ENCODE peak calls at places on chromosomes 16 and 17, in six cellular contexts. One of them, this sample, is unnamed.

GRCh38 chr17:44599298-44600175 is 42.3 kb downstream of the FZD2 start:
- DNase-seq in EL: peak; percentile 97
- DNase-seq in SHP77: no peak
- DNase-seq in left lung: no peak
- DNase-seq in NCI-H1436: peak; percentile 18
- DNase-seq in mesendoderm: peak; percentile 83
- DNase-seq in this sample: peak; percentile 44

GRCh38 chr16:67678354-67679023 is 11.9 kb downstream of the C16orf86 start:
- DNase-seq in EL: no peak
- DNase-seq in NCI-H1436: no peak
- DNase-seq in left lung: no peak
- DNase-seq in mesendoderm: no peak
- DNase-seq in SHP77: no peak
- DNase-seq in this sample: no peak

GRCh38 chr17:33962857-33963655 is 292.0 kb upstream of the CCL2 start:
- DNase-seq in NCI-H1436: no peak
- DNase-seq in mesendoderm: no peak
- DNase-seq in EL: no peak
- DNase-seq in left lung: no peak
- DNase-seq in SHP77: no peak
- DNase-seq in this sample: no peak

GRCh38 chr17:27481327-27481726 is 25.1 kb downstream of the KSR1 start:
- DNase-seq in EL: no peak
- DNase-seq in left lung: no peak
- DNase-seq in NCI-H1436: no peak
- DNase-seq in mesendoderm: no peak
- DNase-seq in SHP77: no peak
- DNase-seq in this sample: no peak

GRCh38 chr16:27189335-27189972 is 13.9 kb upstream of the KDM8 start:
- DNase-seq in EL: no peak
- DNase-seq in NCI-H1436: no peak
- DNase-seq in left lung: no peak
- DNase-seq in SHP77: peak; percentile 66
- DNase-seq in mesendoderm: peak; percentile 21
- DNase-seq in this sample: peak; percentile 20

GRCh38 chr17:37082461-37082860 is 133.7 kb downstream of the AATF start:
- DNase-seq in SHP77: no peak
- DNase-seq in EL: no peak
- DNase-seq in left lung: no peak
- DNase-seq in mesendoderm: peak; percentile 47
- DNase-seq in NCI-H1436: no peak
- DNase-seq in this sample: peak; percentile 57

GRCh38 chr17:74970395-74970794 is 2.2 kb downstream of the HID1 start:
- DNase-seq in SHP77: no peak
- DNase-seq in left lung: no peak
- DNase-seq in EL: no peak
- DNase-seq in NCI-H1436: no peak
- DNase-seq in mesendoderm: no peak
- DNase-seq in this sample: no peak

GRCh38 chr16:57898961-57899360 is 72.0 kb downstream of the CNGB1 start:
- DNase-seq in EL: no peak
- DNase-seq in SHP77: no peak
- DNase-seq in mesendoderm: no peak
- DNase-seq in NCI-H1436: no peak
- DNase-seq in left lung: no peak
- DNase-seq in this sample: no peak

GRCh38 chr16:84647830-84648594 is at the start of gene KLHL36:
- DNase-seq in left lung: peak; percentile 94
- DNase-seq in mesendoderm: no peak
- DNase-seq in NCI-H1436: peak; percentile 33
- DNase-seq in SHP77: peak; percentile 35
- DNase-seq in EL: peak; percentile 43
- DNase-seq in this sample: peak; percentile 65

GRCh38 chr17:80453980-80454556 is 22.3 kb downstream of the NPTX1 start:
- DNase-seq in SHP77: no peak
- DNase-seq in mesendoderm: no peak
- DNase-seq in EL: no peak
- DNase-seq in NCI-H1436: no peak
- DNase-seq in left lung: peak; percentile 71
- DNase-seq in this sample: no peak

GRCh38 chr16:57699899-57700298 is 5.3 kb downstream of the DRC7 start:
- DNase-seq in NCI-H1436: no peak
- DNase-seq in left lung: no peak
- DNase-seq in SHP77: no peak
- DNase-seq in mesendoderm: no peak
- DNase-seq in EL: no peak
- DNase-seq in this sample: no peak

GRCh38 chr16:82138478-82139285 is 31.3 kb downstream of the MPHOSPH6 start:
- DNase-seq in left lung: no peak
- DNase-seq in SHP77: no peak
- DNase-seq in mesendoderm: no peak
- DNase-seq in EL: no peak
- DNase-seq in NCI-H1436: no peak
- DNase-seq in this sample: peak; percentile 35

GRCh38 chr16:69179255-69180010 is 7.5 kb upstream of the SNTB2 start:
- DNase-seq in mesendoderm: no peak
- DNase-seq in EL: peak; percentile 88
- DNase-seq in left lung: no peak
- DNase-seq in NCI-H1436: no peak
- DNase-seq in SHP77: peak; percentile 3
- DNase-seq in this sample: no peak

GRCh38 chr17:82241183-82241925 is 12.5 kb downstream of the SLC16A3 start:
- DNase-seq in SHP77: no peak
- DNase-seq in left lung: peak; percentile 93
- DNase-seq in NCI-H1436: no peak
- DNase-seq in EL: peak; percentile 82
- DNase-seq in mesendoderm: no peak
- DNase-seq in this sample: no peak

GRCh38 chr17:77957215-77957868 is 1.2 kb upstream of the TNRC6C start:
- DNase-seq in mesendoderm: peak; percentile 29
- DNase-seq in SHP77: no peak
- DNase-seq in left lung: no peak
- DNase-seq in EL: peak; percentile 28
- DNase-seq in NCI-H1436: no peak
- DNase-seq in this sample: peak; percentile 38

GRCh38 chr16:20638711-20639335 is 58.7 kb downstream of the ACSM1 start:
- DNase-seq in NCI-H1436: no peak
- DNase-seq in left lung: no peak
- DNase-seq in EL: no peak
- DNase-seq in SHP77: no peak
- DNase-seq in mesendoderm: no peak
- DNase-seq in this sample: no peak

GRCh38 chr16:15739940-15740339 is 89.9 kb downstream of the NDE1 start:
- DNase-seq in NCI-H1436: no peak
- DNase-seq in left lung: no peak
- DNase-seq in mesendoderm: no peak
- DNase-seq in EL: no peak
- DNase-seq in SHP77: no peak
- DNase-seq in this sample: no peak

GRCh38 chr16:9357829-9358228 is 266.4 kb downstream of the HAPSTR1 start:
- DNase-seq in left lung: no peak
- DNase-seq in NCI-H1436: no peak
- DNase-seq in SHP77: no peak
- DNase-seq in mesendoderm: no peak
- DNase-seq in EL: no peak
- DNase-seq in this sample: no peak

GRCh38 chr17:31147507-31148202 is 52.9 kb downstream of the NF1 start:
- DNase-seq in SHP77: no peak
- DNase-seq in EL: peak; percentile 47
- DNase-seq in left lung: no peak
- DNase-seq in mesendoderm: peak; percentile 35
- DNase-seq in NCI-H1436: no peak
- DNase-seq in this sample: no peak

GRCh38 chr16:17230932-17231581 is 239.7 kb downstream of the XYLT1 start:
- DNase-seq in left lung: no peak
- DNase-seq in mesendoderm: no peak
- DNase-seq in EL: no peak
- DNase-seq in NCI-H1436: no peak
- DNase-seq in SHP77: no peak
- DNase-seq in this sample: no peak

GRCh38 chr16:2516391-2517240 is 2.9 kb downstream of the ATP6V0C start:
- DNase-seq in NCI-H1436: no peak
- DNase-seq in left lung: peak; percentile 85
- DNase-seq in mesendoderm: no peak
- DNase-seq in EL: peak; percentile 50
- DNase-seq in SHP77: no peak
- DNase-seq in this sample: no peak

GRCh38 chr16:66750279-66751134 is 902 bp downstream of the DYNC1LI2 start:
- DNase-seq in left lung: no peak
- DNase-seq in NCI-H1436: no peak
- DNase-seq in mesendoderm: peak; percentile 27
- DNase-seq in SHP77: no peak
- DNase-seq in EL: no peak
- DNase-seq in this sample: no peak

GRCh38 chr17:17872468-17873345 is 35.9 kb upstream of the SREBF1 start:
- DNase-seq in mesendoderm: no peak
- DNase-seq in NCI-H1436: no peak
- DNase-seq in EL: peak; percentile 40
- DNase-seq in SHP77: no peak
- DNase-seq in left lung: no peak
- DNase-seq in this sample: no peak

GRCh38 chr16:85541619-85542547 is 71.2 kb upstream of the GSE1 start:
- DNase-seq in SHP77: peak; percentile 30
- DNase-seq in NCI-H1436: no peak
- DNase-seq in EL: peak; percentile 23
- DNase-seq in mesendoderm: no peak
- DNase-seq in left lung: peak; percentile 34
- DNase-seq in this sample: peak; percentile 23

GRCh38 chr16:76913046-76913445 is 277.9 kb upstream of the MON1B start:
- DNase-seq in SHP77: no peak
- DNase-seq in left lung: no peak
- DNase-seq in EL: no peak
- DNase-seq in NCI-H1436: no peak
- DNase-seq in mesendoderm: peak; percentile 3
- DNase-seq in this sample: no peak

GRCh38 chr17:71486171-71486740 is 634.6 kb upstream of the SOX9 start:
- DNase-seq in SHP77: no peak
- DNase-seq in EL: no peak
- DNase-seq in left lung: no peak
- DNase-seq in mesendoderm: no peak
- DNase-seq in NCI-H1436: no peak
- DNase-seq in this sample: no peak

GRCh38 chr16:86994215-86994614 is 323.0 kb downstream of the C16orf95 start:
- DNase-seq in SHP77: no peak
- DNase-seq in EL: peak; percentile 21
- DNase-seq in mesendoderm: no peak
- DNase-seq in left lung: no peak
- DNase-seq in NCI-H1436: no peak
- DNase-seq in this sample: no peak

GRCh38 chr17:2384439-2385127 is 16.3 kb downstream of the MNT start:
- DNase-seq in left lung: no peak
- DNase-seq in SHP77: no peak
- DNase-seq in EL: no peak
- DNase-seq in mesendoderm: no peak
- DNase-seq in NCI-H1436: no peak
- DNase-seq in this sample: no peak

GRCh38 chr17:7445011-7445927 is at the start of gene CHRNB1:
- DNase-seq in left lung: peak; percentile 96
- DNase-seq in SHP77: peak; percentile 79
- DNase-seq in EL: peak; percentile 56
- DNase-seq in NCI-H1436: peak; percentile 14
- DNase-seq in mesendoderm: peak; percentile 88
- DNase-seq in this sample: peak; percentile 96

GRCh38 chr16:81715358-81716196 is 63.5 kb upstream of the PLCG2 start:
- DNase-seq in SHP77: no peak
- DNase-seq in mesendoderm: no peak
- DNase-seq in EL: no peak
- DNase-seq in NCI-H1436: no peak
- DNase-seq in left lung: no peak
- DNase-seq in this sample: no peak

GRCh38 chr17:68709461-68709860 is 108.3 kb upstream of the FAM20A start:
- DNase-seq in EL: no peak
- DNase-seq in NCI-H1436: no peak
- DNase-seq in mesendoderm: no peak
- DNase-seq in SHP77: no peak
- DNase-seq in left lung: no peak
- DNase-seq in this sample: no peak

GRCh38 chr17:54891176-54891821 is 9.4 kb upstream of the TOM1L1 start:
- DNase-seq in SHP77: peak; percentile 35
- DNase-seq in EL: peak; percentile 70
- DNase-seq in mesendoderm: peak; percentile 80
- DNase-seq in NCI-H1436: peak; percentile 43
- DNase-seq in left lung: no peak
- DNase-seq in this sample: peak; percentile 90

GRCh38 chr17:35345926-35346771 is 27.3 kb downstream of the SLFN11 start:
- DNase-seq in left lung: peak; percentile 90
- DNase-seq in EL: peak; percentile 69
- DNase-seq in SHP77: no peak
- DNase-seq in NCI-H1436: no peak
- DNase-seq in mesendoderm: peak; percentile 84
- DNase-seq in this sample: peak; percentile 72

GRCh38 chr17:66365204-66365524 is 62.8 kb downstream of the PRKCA start:
- DNase-seq in NCI-H1436: no peak
- DNase-seq in mesendoderm: no peak
- DNase-seq in EL: no peak
- DNase-seq in SHP77: no peak
- DNase-seq in left lung: no peak
- DNase-seq in this sample: no peak